ENCODE peak calls at places on chromosome 14, in five cellular contexts. R, Q, I, D and W are unnamed samples. For H3K36me3, the result is how much of the 10 kb centered on the place peaks cover.

GRCh38 chr14:93654599-93654998 is 133.7 kb downstream of the PRIMA1 start:
- DNase-seq in R (no peak), Q (no peak), I (no peak), D (no peak), W (no peak)

GRCh38 chr14:81275995-81276698 is 55.4 kb upstream of the GTF2A1 start:
- DNase-seq in R (no peak), Q (no peak), I (no peak), D (no peak), W (no peak)

GRCh38 chr14:69708049-69708448 is 58.9 kb upstream of the SRSF5 start:
- DNase-seq in R (no peak), Q (no peak), I (no peak), D (no peak), W (no peak)

GRCh38 chr14:52258783-52259182 is 8.7 kb upstream of the PTGDR start:
- DNase-seq in R (no peak), Q (no peak), I (no peak), D (no peak), W (no peak)

GRCh38 chr14:88614218-88614907 is 51.5 kb downstream of the ZC3H14 start:
- DNase-seq in R (no peak), Q (peak), I (no peak), D (no peak), W (no peak)

GRCh38 chr14:83170165-83170564 is 1636.5 kb upstream of the SEL1L start:
- DNase-seq in R (no peak), Q (no peak), I (no peak), D (no peak), W (no peak)

GRCh38 chr14:23929822-23930294 is 23.7 kb upstream of the DHRS4 start:
- DNase-seq in R (peak), Q (peak), I (peak), D (peak), W (peak)

GRCh38 chr14:51999084-51999483 is 9.7 kb downstream of the RTRAF start:
- DNase-seq in R (no peak), Q (no peak), I (no peak), D (no peak), W (no peak)

GRCh38 chr14:91349481-91350074 is 68.0 kb downstream of the CCDC88C start:
- DNase-seq in R (no peak), Q (no peak), I (no peak), D (peak), W (peak)

GRCh38 chr14:64944861-64945260 is 2.3 kb upstream of the GPX2 start:
- DNase-seq in R (no peak), Q (no peak), I (no peak), D (no peak), W (no peak)

GRCh38 chr14:39175445-39176262 is 600 bp downstream of the PNN start:
- DNase-seq in R (no peak), Q (peak), I (no peak), D (no peak), W (peak)

GRCh38 chr14:91387135-91387849 is 30.3 kb downstream of the CCDC88C start:
- DNase-seq in R (no peak), Q (peak), I (no peak), D (no peak), W (no peak)

GRCh38 chr14:101467181-101467926 is 93.9 kb upstream of the DIO3 start:
- DNase-seq in R (no peak), Q (no peak), I (no peak), D (no peak), W (no peak)

GRCh38 chr14:98161366-98161765 is 1110.6 kb downstream of the BCL11B start:
- DNase-seq in R (no peak), Q (peak), I (no peak), D (no peak), W (no peak)

GRCh38 chr14:68409355-68409754 is 383.5 kb downstream of the ZFP36L1 start:
- DNase-seq in R (no peak), Q (no peak), I (no peak), D (no peak), W (no peak)

GRCh38 chr14:51293149-51293925 is 53.3 kb downstream of the TMX1 start:
- DNase-seq in R (peak), Q (peak), I (no peak), D (no peak), W (no peak)

GRCh38 chr14:39267592-39268112 is 33.9 kb downstream of the MIA2 start:
- DNase-seq in R (no peak), Q (peak), I (no peak), D (no peak), W (peak)

GRCh38 chr14:36383674-36384421 is 63.4 kb upstream of the MBIP start:
- DNase-seq in R (peak), Q (peak), I (no peak), D (no peak), W (no peak)

GRCh38 chr14:23694085-23694975 is 58.2 kb downstream of the DHRS2 start:
- DNase-seq in R (no peak), Q (peak), I (peak), D (no peak), W (no peak)

GRCh38 chr14:35855886-35856481 is 29.8 kb downstream of the BRMS1L start:
- DNase-seq in R (no peak), Q (no peak), I (no peak), D (no peak), W (no peak)

GRCh38 chr14:103084021-103084919 is at the start of gene LBHD2:
- DNase-seq in R (no peak), Q (no peak), I (peak), D (no peak), W (no peak)

GRCh38 chr14:57533214-57533613 is 39.6 kb upstream of the CCDC198 start:
- DNase-seq in R (no peak), Q (no peak), I (no peak), D (no peak), W (no peak)

GRCh38 chr14:97620071-97620470 is 822.9 kb downstream of the VRK1 start:
- DNase-seq in R (no peak), Q (no peak), I (no peak), D (no peak), W (no peak)

GRCh38 chr14:100294213-100294962 is 11.9 kb downstream of the SLC25A29 start:
- DNase-seq in R (peak), Q (no peak), I (no peak), D (no peak), W (no peak)
- H3K36me3 ChIP-seq in R (under half), Q (under half), I (under half), D (under half), W (under half)

DNA sequence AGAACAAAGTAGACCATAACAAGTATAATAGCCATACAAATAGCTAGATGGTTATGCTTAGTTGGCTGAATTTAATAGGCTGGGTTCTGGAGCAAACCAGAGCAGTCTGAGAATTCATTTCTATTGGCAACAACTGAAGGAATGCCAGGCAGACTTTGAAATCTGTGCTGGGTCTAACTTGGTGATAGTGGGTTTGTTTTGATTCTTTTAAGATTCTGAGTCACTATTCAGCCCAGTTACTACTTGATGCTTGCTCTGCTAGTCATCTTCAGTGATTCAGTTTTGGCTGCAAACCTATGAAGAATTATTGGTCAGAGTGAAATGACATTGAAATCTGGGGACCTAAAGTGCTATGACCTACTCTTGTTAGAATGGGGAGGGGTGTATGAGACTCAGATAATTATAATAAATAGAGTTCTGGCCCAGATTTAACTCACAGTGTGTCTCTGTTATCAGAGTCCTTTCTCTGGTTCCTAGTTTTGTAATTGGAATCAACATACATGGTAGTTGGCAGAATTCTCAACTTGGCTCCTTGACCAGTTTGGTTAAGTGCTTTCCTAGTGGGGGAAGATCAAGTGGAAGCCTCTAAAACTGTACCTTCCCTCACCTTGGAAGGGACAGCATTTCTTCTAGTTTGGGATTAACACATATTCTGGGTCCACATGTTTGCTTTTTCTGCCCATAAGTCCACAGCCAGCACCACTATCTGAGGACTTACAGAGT is 43.5 kb downstream of the MNAT1 start:
- DNase-seq in R (no peak), Q (peak), I (no peak), D (no peak), W (no peak)
- H3K36me3 ChIP-seq in R (under half), Q (under half), I (under half), D (under half), W (under half)

DNA sequence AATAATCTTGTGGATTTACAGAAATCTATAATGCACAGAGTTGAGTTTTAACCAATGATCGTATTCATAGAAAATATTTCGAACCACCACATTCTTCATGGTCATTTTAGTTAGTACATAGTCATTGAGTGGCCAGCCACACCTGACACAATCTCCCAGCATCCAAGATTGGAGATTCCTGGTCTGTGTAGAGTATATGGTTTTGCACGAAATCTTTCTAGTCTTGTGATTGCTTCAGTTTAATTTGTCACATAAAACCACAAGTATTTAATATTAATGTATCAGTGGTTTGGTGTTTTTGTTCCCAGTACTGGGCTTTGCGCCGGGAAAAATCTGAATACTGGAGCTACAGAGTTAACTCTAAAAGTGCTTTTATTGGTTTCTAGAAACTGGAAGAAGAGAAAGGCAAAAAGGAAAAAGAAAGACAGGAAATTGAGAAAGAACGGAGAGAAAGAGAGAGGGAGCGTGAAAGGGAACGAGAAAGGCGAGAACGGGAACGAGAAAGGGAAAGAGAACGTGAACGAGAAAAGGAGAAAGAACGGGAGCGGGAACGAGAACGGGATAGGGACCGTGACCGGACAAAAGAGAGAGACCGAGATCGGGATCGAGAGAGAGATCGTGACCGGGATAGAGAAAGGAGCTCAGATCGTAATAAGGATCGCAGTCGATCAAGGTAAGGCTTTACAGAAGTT is 33.4 kb upstream of the PSEN1 start:
- DNase-seq in R (no peak), Q (no peak), I (no peak), D (no peak), W (no peak)
- H3K36me3 ChIP-seq in R (under half), Q (half or more), I (under half), D (half or more), W (under half)

GRCh38 chr14:105465209-105466031 is 9.2 kb upstream of the CRIP2 start:
- DNase-seq in R (no peak), Q (peak), I (no peak), D (no peak), W (no peak)

GRCh38 chr14:105466491-105467248 is 8.0 kb upstream of the CRIP2 start:
- DNase-seq in R (no peak), Q (no peak), I (no peak), D (no peak), W (no peak)

GRCh38 chr14:105467942-105468471 is 6.6 kb upstream of the CRIP2 start:
- DNase-seq in R (no peak), Q (no peak), I (no peak), D (no peak), W (no peak)

GRCh38 chr14:105468621-105469241 is 5.9 kb upstream of the CRIP2 start:
- DNase-seq in R (peak), Q (no peak), I (no peak), D (no peak), W (no peak)

GRCh38 chr14:105467249-105467941 is 7.2 kb upstream of the CRIP2 start:
- DNase-seq in R (no peak), Q (no peak), I (no peak), D (no peak), W (no peak)
- H3K36me3 ChIP-seq in R (under half), Q (under half), I (under half), D (under half), W (under half)

DNA sequence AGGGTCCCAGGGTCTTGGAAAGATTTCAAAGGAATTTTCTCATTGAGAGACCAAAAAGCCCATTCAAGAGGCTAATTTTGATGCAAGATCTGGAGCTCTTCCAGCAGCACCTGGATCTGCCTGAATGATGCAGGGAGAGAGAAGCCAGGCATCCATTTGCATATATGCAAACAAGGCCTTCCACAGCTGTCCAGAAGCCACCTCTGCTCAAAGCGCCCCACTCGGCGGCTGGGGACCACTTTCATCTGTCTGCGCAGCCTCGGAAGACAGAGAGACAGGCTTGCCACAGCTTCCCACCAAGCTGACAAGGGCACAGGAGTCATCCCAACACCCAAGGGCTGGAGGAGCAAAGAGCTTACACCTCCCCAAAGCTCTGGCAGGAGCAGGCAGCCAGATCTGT is 295.6 kb downstream of the DPF3 start:
- DNase-seq in R (no peak), Q (no peak), I (no peak), D (no peak), W (no peak)
- H3K36me3 ChIP-seq in R (under half), Q (under half), I (under half), D (under half), W (under half)

GRCh38 chr14:58647777-58648176 is 10.0 kb downstream of the DACT1 start:
- DNase-seq in R (no peak), Q (no peak), I (no peak), D (no peak), W (no peak)

GRCh38 chr14:58650857-58651256 is 13.1 kb downstream of the DACT1 start:
- DNase-seq in R (no peak), Q (no peak), I (no peak), D (no peak), W (no peak)

GRCh38 chr14:58643366-58643765 is 5.6 kb downstream of the DACT1 start:
- DNase-seq in R (no peak), Q (no peak), I (no peak), D (no peak), W (no peak)

GRCh38 chr14:58645641-58646040 is 7.9 kb downstream of the DACT1 start:
- DNase-seq in R (no peak), Q (no peak), I (no peak), D (no peak), W (no peak)

GRCh38 chr14:58646479-58646878 is 8.7 kb downstream of the DACT1 start:
- DNase-seq in R (no peak), Q (no peak), I (no peak), D (no peak), W (no peak)
- H3K36me3 ChIP-seq in R (under half), Q (under half), I (under half), D (under half), W (under half)